ENCODE peak calls at places on chromosome 17, in four cellular contexts. X, H, S and I are unnamed samples.

GRCh38 chr17:14057591-14057990 is 11.7 kb upstream of the COX10 start:
- DNase-seq in X (no peak), H (no peak), S (no peak), I (no peak)

GRCh38 chr17:2282297-2282873 is 21.2 kb downstream of the SMG6 start:
- DNase-seq in X (peak; percentile 74), H (no peak), S (peak; percentile 89), I (no peak)

GRCh38 chr17:4956493-4957061 is 5.7 kb downstream of the ENO3 start:
- DNase-seq in X (no peak), H (no peak), S (no peak), I (no peak)

GRCh38 chr17:34314279-34314678 is 5.0 kb upstream of the CCL8 start:
- DNase-seq in X (no peak), H (peak; percentile 29), S (peak; percentile 95), I (no peak)

GRCh38 chr17:16427020-16427419 is 11.6 kb downstream of the TRPV2 start:
- DNase-seq in X (no peak), H (no peak), S (no peak), I (no peak)

GRCh38 chr17:71505200-71505599 is 615.6 kb upstream of the SOX9 start:
- DNase-seq in X (peak; percentile 41), H (no peak), S (no peak), I (no peak)

GRCh38 chr17:33732116-33732515 is 439.0 kb upstream of the ASIC2 start:
- DNase-seq in X (no peak), H (no peak), S (peak; percentile 8), I (no peak)

GRCh38 chr17:8941980-8942617 is 23.4 kb downstream of the PIK3R5 start:
- DNase-seq in X (no peak), H (no peak), S (no peak), I (no peak)

GRCh38 chr17:9926150-9926804 is 21.2 kb upstream of the RCVRN start:
- DNase-seq in X (no peak), H (no peak), S (no peak), I (no peak)

GRCh38 chr17:53118948-53119347 is 703.8 kb upstream of the KIF2B start:
- DNase-seq in X (no peak), H (no peak), S (no peak), I (no peak)

GRCh38 chr17:40122466-40122943 is 734 bp downstream of the MSL1 start:
- DNase-seq in X (no peak), H (peak; percentile 52), S (peak; percentile 58), I (peak; percentile 37)
- TF ChIP-seq CTCF in X (peak; percentile 33), H (peak; percentile 27), S (no peak), I (peak; percentile 20)

DNA sequence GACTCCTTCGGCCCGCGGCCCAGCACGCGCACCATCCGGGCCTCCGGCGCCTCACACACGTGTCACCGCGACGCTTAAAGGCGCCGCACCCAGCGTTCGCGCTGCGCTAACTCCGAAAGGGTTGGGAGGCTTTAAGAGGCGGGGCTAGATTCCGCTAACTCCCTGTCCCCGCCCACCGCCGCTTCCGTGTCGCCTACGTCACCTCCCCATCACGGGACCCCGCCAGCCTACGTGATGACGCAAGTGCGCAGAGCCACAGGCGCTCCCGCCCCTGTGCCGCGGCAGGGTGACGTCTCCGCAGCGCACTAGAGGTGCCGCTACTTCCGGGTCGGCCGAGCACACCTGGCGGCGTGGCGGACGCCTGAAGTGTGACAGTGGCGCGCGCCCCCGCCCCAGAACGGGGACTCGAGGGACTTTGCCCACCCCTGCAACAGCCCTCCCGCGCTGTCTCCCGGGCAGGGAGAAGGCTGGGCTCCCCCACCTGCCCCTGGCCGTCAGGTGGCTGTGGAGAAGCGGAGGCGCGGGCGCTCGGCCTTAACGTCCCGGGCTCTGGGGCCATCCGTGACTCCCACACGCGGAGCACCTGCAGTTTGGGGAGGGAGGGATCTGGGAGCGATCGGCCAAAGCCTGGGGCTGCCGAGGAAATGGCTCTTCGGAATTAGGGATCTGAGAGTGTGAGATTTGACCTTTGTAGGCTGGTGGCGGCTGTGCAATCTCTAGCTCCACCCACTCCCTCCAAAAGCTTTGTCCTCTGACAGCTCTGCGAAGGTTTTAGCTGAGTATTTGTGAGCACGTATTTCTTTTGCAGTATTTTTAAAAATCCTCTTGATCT is at the start of gene USP36:
- DNase-seq in X (peak; percentile 97), H (peak; percentile 99), S (peak; percentile 100), I (peak; percentile 99)
- TF ChIP-seq CTCF in X (no peak), H (no peak), S (no peak), I (peak; percentile 29)

DNA sequence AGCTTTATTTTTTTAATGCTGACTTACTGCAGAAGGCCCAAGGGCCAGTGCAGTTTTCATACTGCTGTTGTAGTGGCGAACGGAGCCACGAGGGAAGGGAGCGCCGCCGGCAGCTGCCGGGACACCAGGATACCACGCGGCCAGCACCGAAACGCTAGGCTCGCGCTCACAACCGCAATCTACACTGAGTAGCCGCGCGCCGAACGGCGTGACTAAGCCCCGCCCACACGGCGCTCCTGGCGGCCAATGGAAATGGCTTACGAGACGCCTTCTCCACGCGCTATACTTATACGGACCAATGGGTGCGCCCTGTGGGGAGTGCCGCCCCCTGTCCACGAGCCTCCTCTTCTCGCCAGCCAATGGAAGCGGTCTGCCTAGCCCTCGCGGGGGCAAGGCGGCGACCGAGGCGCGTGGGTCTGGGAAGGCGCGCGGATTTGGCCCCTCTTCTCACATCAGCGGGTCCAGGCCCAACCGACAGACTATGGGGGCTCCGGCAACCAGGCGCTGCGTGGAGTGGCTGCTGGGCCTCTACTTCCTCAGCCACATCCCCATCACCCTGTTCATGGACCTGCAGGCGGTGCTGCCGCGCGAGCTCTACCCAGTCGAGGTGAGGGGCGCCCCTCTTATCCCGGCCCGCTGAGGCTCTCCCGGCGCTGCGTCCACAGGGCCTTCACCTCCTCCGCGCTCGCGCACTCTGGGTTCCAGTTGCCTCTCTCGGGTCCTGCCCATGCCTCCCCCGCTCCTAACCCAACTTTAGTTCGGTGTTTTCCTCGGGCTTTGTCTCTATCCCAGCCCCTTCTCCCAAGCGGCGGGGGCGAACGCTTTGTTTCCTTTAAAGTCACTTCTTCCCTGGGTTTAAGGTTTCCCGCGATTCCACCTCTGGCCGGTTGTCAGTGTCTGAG is at the start of gene TMEM97:
- DNase-seq in X (peak; percentile 94), H (peak; percentile 96), S (peak; percentile 98), I (peak; percentile 89)
- TF ChIP-seq CTCF in X (peak; percentile 13), H (no peak), S (peak; percentile 0), I (no peak)

GRCh38 chr17:75876190-75876937 is 2.0 kb downstream of the TRIM47 start:
- DNase-seq in X (no peak), H (no peak), S (no peak), I (no peak)
- TF ChIP-seq CTCF in X (peak; percentile 17), H (no peak), S (peak; percentile 23), I (peak; percentile 30)

GRCh38 chr17:40561294-40561870 is 3.9 kb downstream of the CCR7 start:
- DNase-seq in X (no peak), H (no peak), S (no peak), I (no peak)

GRCh38 chr17:40561871-40562611 is 3.2 kb downstream of the CCR7 start:
- DNase-seq in X (no peak), H (no peak), S (no peak), I (no peak)

GRCh38 chr17:40563371-40564052 is 1.8 kb downstream of the CCR7 start:
- DNase-seq in X (no peak), H (no peak), S (no peak), I (no peak)

GRCh38 chr17:40564195-40564882 is 933 bp downstream of the CCR7 start:
- DNase-seq in X (no peak), H (no peak), S (no peak), I (no peak)

DNA sequence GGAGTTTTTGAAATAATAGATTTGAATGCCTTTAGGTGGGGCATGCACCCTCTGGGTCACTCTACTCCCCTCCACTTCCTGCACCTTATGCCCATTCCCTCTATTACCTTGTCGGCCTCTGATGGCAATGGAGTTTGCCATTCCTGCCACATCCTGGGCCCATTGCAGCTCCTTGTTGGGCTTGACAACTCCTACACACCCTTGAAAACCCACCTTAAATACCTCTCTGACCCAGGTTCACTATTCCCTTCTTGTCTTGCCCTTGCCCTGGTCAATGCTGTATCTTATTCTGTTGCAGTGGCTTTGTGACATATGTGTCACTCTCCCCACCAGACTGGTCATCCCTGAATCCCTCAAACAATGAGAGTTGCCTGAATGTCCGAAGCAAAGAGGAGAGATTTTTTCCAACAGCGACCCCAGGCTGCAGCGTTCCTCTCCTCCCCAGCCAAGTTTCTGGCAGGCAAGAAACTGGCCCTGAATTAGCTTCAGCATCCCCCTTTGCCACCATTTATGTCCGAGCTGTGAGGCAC is 2.4 kb downstream of the CCR7 start:
- DNase-seq in X (no peak), H (no peak), S (no peak), I (no peak)
- TF ChIP-seq CTCF in X (no peak), H (no peak), S (no peak), I (no peak)

GRCh38 chr17:20941872-20942271 is 100.9 kb downstream of the USP22 start:
- DNase-seq in X (no peak), H (no peak), S (no peak), I (no peak)

GRCh38 chr17:20948984-20949777 is 93.6 kb downstream of the USP22 start:
- DNase-seq in X (no peak), H (no peak), S (no peak), I (no peak)

DNA sequence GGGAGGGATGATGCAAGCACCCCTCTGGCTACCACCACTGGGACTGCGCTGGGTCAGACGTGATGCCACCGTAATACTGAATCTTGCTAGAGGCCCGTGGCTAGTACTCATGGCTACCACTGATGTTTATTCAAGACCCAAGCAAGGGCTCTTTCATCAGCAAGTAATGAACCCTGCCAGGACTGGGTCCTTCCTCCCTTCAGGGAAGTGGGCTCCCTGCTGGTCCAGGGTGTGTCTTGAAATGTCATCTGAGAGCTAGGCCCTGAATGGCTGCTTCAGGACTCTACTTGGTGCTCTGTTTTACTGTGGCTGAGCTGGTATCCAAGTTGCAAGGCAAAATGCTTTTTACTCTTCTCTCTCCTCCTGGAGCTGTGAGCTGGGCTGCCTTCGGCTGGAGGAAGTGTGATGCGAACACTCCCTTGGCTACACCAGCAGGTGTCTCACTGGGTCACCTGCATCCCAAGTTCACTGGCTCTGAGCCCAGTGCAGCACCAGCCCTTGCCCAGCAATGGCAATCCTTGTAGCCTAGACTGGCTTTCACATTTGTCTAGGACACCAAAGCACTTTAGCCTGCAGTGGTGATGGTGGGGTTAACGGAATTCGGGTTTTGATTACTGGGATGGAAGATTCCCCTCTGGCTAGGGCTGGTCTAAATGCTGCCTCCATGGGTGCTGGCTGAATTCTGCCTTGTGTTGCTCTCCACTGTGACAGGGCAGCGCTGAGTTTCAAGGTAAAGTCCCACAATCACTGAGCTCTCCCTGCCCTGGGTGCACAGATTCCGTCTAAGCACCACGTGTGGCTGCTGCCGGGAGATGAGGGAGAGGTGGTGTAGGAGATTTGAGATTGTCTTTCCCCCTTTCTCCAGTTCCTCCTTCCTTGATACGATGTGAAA is 98.6 kb downstream of the USP22 start:
- DNase-seq in X (no peak), H (no peak), S (no peak), I (peak; percentile 19)
- TF ChIP-seq CTCF in X (no peak), H (no peak), S (no peak), I (peak; percentile 56)

DNA sequence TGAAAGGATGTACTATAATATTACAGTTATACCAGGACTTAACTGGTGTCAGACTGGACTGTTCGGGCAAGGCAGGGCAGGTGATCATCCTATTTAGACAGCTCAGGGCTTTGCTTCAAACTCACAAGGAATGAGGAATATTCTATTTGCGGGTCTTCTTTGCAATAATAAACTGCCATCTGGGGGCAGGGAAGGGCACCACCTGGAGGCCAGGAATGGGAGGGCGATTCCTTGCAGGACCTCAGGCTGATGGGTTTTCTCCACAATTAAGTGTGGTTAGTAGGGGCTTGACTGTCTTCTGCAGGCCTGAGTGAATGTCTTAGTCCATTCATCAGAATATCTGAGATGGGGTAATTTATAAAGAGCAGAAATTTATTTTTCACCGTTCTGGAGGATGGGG is 424.1 kb downstream of the CA10 start:
- DNase-seq in X (no peak), H (no peak), S (no peak), I (no peak)
- TF ChIP-seq CTCF in X (no peak), H (peak; percentile 47), S (no peak), I (peak; percentile 57)